ENCODE peak calls at places on chromosomes 12 and 14, in eight cellular contexts. H is IMR-90, B is OCI-LY7, Q is neuronal stem cell, G is keratinocyte, F is endothelial cell of umbilical vein, X is trophoblast cell, S is A549. O is an unnamed sample. For H3K9me3, the result is how much of the 10 kb centered on the place peaks cover.

GRCh38 chr12:53938276-53939140 is at the start of gene HOXC13:
- DNase-seq in H (no peak), B (peak), Q (peak), G (peak), F (no peak), X (peak), S (peak), O (peak)

GRCh38 chr14:36657409-36658090 is 4.1 kb upstream of the PAX9 start:
- DNase-seq in H (no peak), B (no peak), Q (no peak), G (no peak), F (no peak), X (no peak), S (no peak), O (no peak)

GRCh38 chr14:105080161-105080560 is 14.9 kb upstream of the GPR132 start:
- DNase-seq in H (no peak), B (no peak), Q (no peak), G (no peak), F (no peak), X (peak), S (no peak), O (no peak)

GRCh38 chr14:99756796-99757195 is 36.4 kb upstream of the EML1 start:
- DNase-seq in H (no peak), B (no peak), Q (no peak), G (no peak), F (peak), X (no peak), S (no peak), O (no peak)

GRCh38 chr12:124490584-124491305 is 76.7 kb downstream of the NCOR2 start:
- DNase-seq in H (no peak), B (no peak), Q (no peak), G (no peak), F (no peak), X (peak), S (no peak), O (no peak)

GRCh38 chr12:105228494-105228893 is 7.5 kb downstream of the APPL2 start:
- DNase-seq in H (peak), B (no peak), Q (no peak), G (no peak), F (peak), X (peak), S (no peak), O (no peak)

GRCh38 chr12:131829795-131830334 is 1.7 kb downstream of the MMP17 start:
- DNase-seq in H (no peak), B (no peak), Q (no peak), G (no peak), F (no peak), X (no peak), S (no peak), O (no peak)

GRCh38 chr12:104668274-104668718 is 211.5 kb downstream of the CHST11 start:
- DNase-seq in H (peak), B (no peak), Q (no peak), G (no peak), F (no peak), X (no peak), S (no peak), O (no peak)

GRCh38 chr14:56422703-56423213 is 156.8 kb upstream of the TMEM260 start:
- DNase-seq in H (peak), B (peak), Q (peak), G (no peak), F (peak), X (peak), S (peak), O (peak)

GRCh38 chr14:62081012-62081612 is 318.9 kb downstream of the SNAPC1 start:
- DNase-seq in H (no peak), B (peak), Q (no peak), G (no peak), F (no peak), X (no peak), S (no peak), O (peak)

GRCh38 chr12:106386836-106387555 is 29.4 kb downstream of the POLR3B start:
- DNase-seq in H (peak), B (no peak), Q (no peak), G (peak), F (no peak), X (peak), S (no peak), O (no peak)

GRCh38 chr12:121018860-121019259 is 2.6 kb upstream of the C12orf43 start:
- DNase-seq in H (no peak), B (no peak), Q (no peak), G (no peak), F (no peak), X (no peak), S (no peak), O (no peak)

GRCh38 chr14:30417999-30418398 is 141.0 kb upstream of the G2E3 start:
- DNase-seq in H (no peak), B (no peak), Q (no peak), G (no peak), F (no peak), X (no peak), S (no peak), O (no peak)

GRCh38 chr12:30515351-30515750 is 180.3 kb downstream of the IPO8 start:
- DNase-seq in H (no peak), B (peak), Q (peak), G (no peak), F (peak), X (no peak), S (peak), O (peak)

GRCh38 chr12:54429014-54429471 is 10.0 kb upstream of the ITGA5 start:
- DNase-seq in H (no peak), B (no peak), Q (no peak), G (no peak), F (no peak), X (peak), S (no peak), O (no peak)

GRCh38 chr12:63149884-63150254 is 1.1 kb downstream of the AVPR1A start:
- DNase-seq in H (no peak), B (no peak), Q (peak), G (no peak), F (no peak), X (no peak), S (no peak), O (no peak)

GRCh38 chr12:63154560-63154959 is 3.6 kb upstream of the AVPR1A start:
- DNase-seq in H (no peak), B (no peak), Q (no peak), G (no peak), F (no peak), X (no peak), S (no peak), O (no peak)

GRCh38 chr12:63150255-63151060 is 543 bp downstream of the AVPR1A start:
- DNase-seq in H (no peak), B (no peak), Q (peak), G (no peak), F (no peak), X (peak), S (peak), O (no peak)

GRCh38 chr12:63151898-63152700 is 1.1 kb upstream of the AVPR1A start:
- DNase-seq in H (peak), B (peak), Q (peak), G (no peak), F (peak), X (peak), S (peak), O (peak)

DNA sequence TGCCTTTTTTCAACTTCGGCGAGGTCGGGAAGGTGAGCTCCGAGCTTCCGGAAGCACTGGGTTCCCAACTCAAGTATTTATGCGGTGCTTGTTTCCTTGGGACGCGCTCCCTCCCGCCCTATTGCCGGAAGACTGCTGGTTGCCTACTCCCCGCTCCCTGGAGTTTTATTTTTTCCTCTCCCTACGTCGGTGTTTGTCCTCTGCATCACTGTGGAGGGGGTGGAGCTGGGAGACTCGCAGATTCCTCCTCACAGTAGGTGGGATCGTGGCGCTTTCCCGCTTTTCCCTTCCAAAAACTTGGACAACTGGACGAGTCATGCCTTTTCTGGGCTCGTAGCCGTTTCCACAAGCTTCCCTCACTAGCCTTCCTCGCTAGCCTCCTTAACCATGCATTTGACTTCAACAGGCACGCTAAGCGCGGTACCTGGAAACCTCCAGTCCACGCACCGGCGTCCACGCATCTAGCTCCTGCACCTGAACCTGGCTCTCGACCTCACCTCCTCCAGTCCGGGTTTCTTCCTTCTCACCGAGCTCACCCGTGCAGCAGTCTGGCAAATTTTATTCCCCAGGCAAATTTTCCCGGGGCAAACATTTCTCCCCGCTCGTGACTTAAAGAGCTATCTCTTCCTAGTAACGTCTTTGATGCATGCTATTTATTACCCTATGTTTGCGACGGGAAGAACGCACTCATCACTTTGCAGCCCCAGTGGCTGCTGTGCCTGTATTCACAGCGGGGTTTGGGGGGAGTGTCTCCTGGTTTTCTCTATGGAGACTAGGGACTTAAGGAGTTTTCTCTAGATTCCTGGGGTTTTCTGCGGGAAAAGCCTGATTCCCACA is at the start of gene AVPR1A:
- DNase-seq in H (no peak), B (no peak), Q (no peak), G (no peak), F (no peak), X (peak), S (peak), O (no peak)
- H3K4me2 ChIP-seq in H (peak), B (no peak), Q (peak), G (peak), F (peak), X (peak), S (peak), O (no peak)

DNA sequence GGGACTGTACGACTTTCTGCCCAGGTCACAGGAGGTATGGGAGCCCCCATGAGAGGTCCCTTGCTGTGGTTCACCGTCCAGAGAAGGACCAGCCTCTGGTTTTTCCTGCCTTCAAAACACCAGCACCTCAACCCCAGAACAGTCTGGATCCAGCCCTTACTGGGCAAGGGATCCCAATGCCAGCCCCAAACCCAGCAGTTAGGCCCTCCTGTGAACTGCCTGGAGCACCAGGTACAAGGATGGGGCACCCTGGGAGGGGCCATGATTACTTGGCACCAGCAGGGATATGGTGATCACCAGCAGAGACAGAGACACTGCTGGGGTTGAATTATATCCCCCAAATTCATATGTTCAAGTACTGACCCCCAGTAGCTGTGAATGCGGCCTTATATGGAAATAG is 20.0 kb downstream of the ANHX start:
- DNase-seq in H (no peak), B (no peak), Q (no peak), G (no peak), F (no peak), X (no peak), S (no peak), O (no peak)
- H3K9me3 ChIP-seq in H (half or more), B (under half), Q (under half), G (under half), F (under half), X (half or more), S (half or more), O (under half)

GRCh38 chr14:43532825-43533416 is 974.2 kb downstream of the FSCB start:
- DNase-seq in H (no peak), B (no peak), Q (no peak), G (no peak), F (no peak), X (no peak), S (no peak), O (no peak)
- H3K4me3 ChIP-seq in H (no peak), B (no peak), Q (peak), G (no peak), F (no peak), X (no peak), S (no peak), O (no peak)

DNA sequence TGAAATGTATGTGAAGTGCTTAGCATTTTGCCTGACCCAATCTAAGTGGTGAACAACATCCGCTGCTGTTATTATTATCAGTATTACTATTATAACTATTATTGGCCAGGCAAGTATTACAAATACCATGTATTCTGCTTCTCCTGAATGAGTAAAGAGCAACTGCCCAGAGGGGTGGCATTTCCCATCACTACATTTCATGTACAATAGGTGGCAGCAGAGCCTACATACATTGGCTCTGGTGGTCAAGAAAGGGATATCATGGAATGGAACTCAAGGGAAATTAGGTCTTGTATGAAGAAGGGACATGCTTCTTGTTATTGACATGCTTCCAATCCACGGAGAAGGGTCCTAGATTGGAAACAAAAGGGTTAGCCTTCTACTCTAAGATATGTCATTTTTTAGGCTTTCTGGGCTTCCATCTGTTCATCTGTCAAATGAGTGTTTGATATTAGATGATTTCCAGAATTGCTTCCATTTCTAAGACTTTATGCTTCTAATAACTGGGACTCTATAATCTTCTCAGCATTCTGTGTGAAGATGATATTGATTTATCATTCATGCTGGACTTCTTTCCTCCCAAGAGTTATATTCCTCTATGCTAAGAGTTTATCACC is 239.0 kb downstream of the SSPN start:
- DNase-seq in H (peak), B (peak), Q (peak), G (peak), F (peak), X (peak), S (peak), O (peak)
- H3K4me2 ChIP-seq in H (no peak), B (no peak), Q (no peak), G (no peak), F (no peak), X (no peak), S (no peak), O (no peak)

DNA sequence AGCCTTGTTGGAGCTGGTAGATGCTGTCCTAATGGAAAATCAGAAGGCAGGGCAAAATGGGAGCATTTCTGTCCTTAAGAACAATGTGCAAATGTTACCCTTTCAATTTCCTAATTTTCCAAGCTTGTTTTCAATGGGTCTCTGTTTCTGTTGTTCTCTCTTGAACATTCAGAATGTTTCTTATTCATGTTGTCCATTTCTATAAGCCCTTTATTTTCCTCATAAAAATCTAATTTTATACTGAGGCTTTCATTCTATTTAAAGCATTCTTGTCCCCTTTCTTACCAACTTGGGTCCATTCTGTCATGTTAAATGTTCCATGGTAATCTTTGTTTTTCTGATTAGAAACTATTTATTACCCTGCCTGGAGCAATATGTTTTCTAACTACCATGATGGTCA is 125.0 kb downstream of the PRIMA1 start:
- DNase-seq in H (no peak), B (no peak), Q (no peak), G (no peak), F (no peak), X (no peak), S (no peak), O (no peak)
- H3K9me3 ChIP-seq in H (under half), B (under half), Q (under half), G (under half), F (under half), X (under half), S (under half), O (under half)

GRCh38 chr12:57985685-57986084 is 44.3 kb downstream of the ATP23 start:
- DNase-seq in H (no peak), B (no peak), Q (no peak), G (no peak), F (no peak), X (no peak), S (no peak), O (no peak)

GRCh38 chr12:57989837-57990236 is 48.5 kb downstream of the ATP23 start:
- DNase-seq in H (no peak), B (no peak), Q (no peak), G (no peak), F (no peak), X (no peak), S (no peak), O (no peak)

GRCh38 chr12:57983858-57984505 is 42.6 kb downstream of the ATP23 start:
- DNase-seq in H (no peak), B (no peak), Q (no peak), G (no peak), F (no peak), X (peak), S (no peak), O (no peak)

GRCh38 chr12:57983150-57983857 is 41.9 kb downstream of the ATP23 start:
- DNase-seq in H (peak), B (peak), Q (peak), G (peak), F (peak), X (peak), S (peak), O (peak)

GRCh38 chr12:57984629-57985151 is 43.3 kb downstream of the ATP23 start:
- DNase-seq in H (no peak), B (no peak), Q (no peak), G (no peak), F (no peak), X (no peak), S (no peak), O (no peak)
- H3K4me3 ChIP-seq in H (no peak), B (no peak), Q (no peak), G (no peak), F (no peak), X (no peak), S (no peak), O (no peak)

GRCh38 chr12:110906516-110906915 is 13.9 kb downstream of the MYL2 start:
- DNase-seq in H (no peak), B (peak), Q (no peak), G (no peak), F (no peak), X (no peak), S (no peak), O (no peak)

GRCh38 chr12:110908377-110909136 is 11.8 kb downstream of the MYL2 start:
- DNase-seq in H (no peak), B (no peak), Q (no peak), G (no peak), F (no peak), X (no peak), S (no peak), O (no peak)

GRCh38 chr12:110907583-110907982 is 12.8 kb downstream of the MYL2 start:
- DNase-seq in H (no peak), B (no peak), Q (no peak), G (no peak), F (no peak), X (peak), S (no peak), O (no peak)

GRCh38 chr12:110906985-110907384 is 13.4 kb downstream of the MYL2 start:
- DNase-seq in H (no peak), B (no peak), Q (no peak), G (no peak), F (no peak), X (peak), S (peak), O (no peak)

DNA sequence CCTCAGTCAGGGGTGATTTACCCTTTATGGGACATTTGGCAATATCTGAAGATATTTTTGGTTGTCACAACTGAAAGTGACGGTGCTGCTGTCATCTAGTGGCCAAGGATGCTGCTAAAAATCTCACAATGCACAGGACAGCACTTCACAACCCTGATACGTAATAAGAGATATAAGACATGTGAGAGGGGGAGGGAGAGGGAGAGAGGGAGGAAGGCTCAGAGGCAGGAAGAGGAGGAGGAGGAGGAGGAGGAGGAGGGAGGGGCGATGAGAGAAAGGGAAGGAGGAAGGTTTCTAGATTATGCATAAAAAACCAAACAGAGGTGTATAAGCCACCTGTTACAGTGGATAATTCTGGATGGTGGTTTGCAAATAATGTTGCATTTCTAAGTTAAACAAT is 14.3 kb downstream of the MYL2 start:
- DNase-seq in H (no peak), B (peak), Q (no peak), G (no peak), F (no peak), X (peak), S (no peak), O (peak)
- H3K4me2 ChIP-seq in H (no peak), B (peak), Q (no peak), G (no peak), F (no peak), X (no peak), S (no peak), O (no peak)

GRCh38 chr14:82533351-82533750 is 999.7 kb upstream of the SEL1L start:
- DNase-seq in H (no peak), B (no peak), Q (no peak), G (no peak), F (no peak), X (no peak), S (no peak), O (no peak)

GRCh38 chr14:82528011-82528410 is 994.4 kb upstream of the SEL1L start:
- DNase-seq in H (no peak), B (no peak), Q (no peak), G (no peak), F (no peak), X (no peak), S (no peak), O (no peak)
- H3K9me3 ChIP-seq in H (under half), B (under half), Q (under half), G (under half), F (under half), X (under half), S (under half), O (half or more)

O was measured in Karpas-422.